ENCODE peak calls at places on chromosomes 4 and X, in five cellular contexts. One of them, this sample, is unnamed.

GRCh38 chr4:155967098-155967497 is 13.4 kb upstream of the CTSO start:
- DNase-seq in cardiac muscle cell: no peak
- DNase-seq in fibroblast of mammary gland: peak; percentile 88
- DNase-seq in AG04449: no peak
- DNase-seq in mucosa of descending colon: no peak
- DNase-seq in this sample: no peak

GRCh38 chr4:157115613-157116340 is 39.8 kb downstream of the GLRB start:
- DNase-seq in cardiac muscle cell: peak; percentile 71
- DNase-seq in fibroblast of mammary gland: peak; percentile 48
- DNase-seq in AG04449: peak; percentile 17
- DNase-seq in mucosa of descending colon: no peak
- DNase-seq in this sample: no peak

GRCh38 chr4:157265281-157265680 is 44.8 kb downstream of the GRIA2 start:
- DNase-seq in cardiac muscle cell: no peak
- DNase-seq in fibroblast of mammary gland: peak; percentile 53
- DNase-seq in AG04449: no peak
- DNase-seq in mucosa of descending colon: no peak
- DNase-seq in this sample: no peak

GRCh38 chrX:14864626-14865025 is 8.2 kb downstream of the FANCB start:
- DNase-seq in cardiac muscle cell: peak; percentile 14
- DNase-seq in fibroblast of mammary gland: peak; percentile 18
- DNase-seq in AG04449: peak; percentile 40
- DNase-seq in mucosa of descending colon: no peak
- DNase-seq in this sample: no peak

GRCh38 chrX:53479295-53479694 is 45.1 kb upstream of the HSD17B10 start:
- DNase-seq in cardiac muscle cell: no peak
- DNase-seq in fibroblast of mammary gland: no peak
- DNase-seq in AG04449: no peak
- DNase-seq in mucosa of descending colon: no peak
- DNase-seq in this sample: no peak

GRCh38 chr4:24975505-24975904 is 55.2 kb downstream of the LGI2 start:
- DNase-seq in cardiac muscle cell: no peak
- DNase-seq in fibroblast of mammary gland: no peak
- DNase-seq in AG04449: no peak
- DNase-seq in mucosa of descending colon: no peak
- DNase-seq in this sample: no peak

GRCh38 chrX:22122510-22122909 is 90.4 kb downstream of the PHEX start:
- DNase-seq in cardiac muscle cell: peak; percentile 45
- DNase-seq in fibroblast of mammary gland: peak; percentile 96
- DNase-seq in AG04449: no peak
- DNase-seq in mucosa of descending colon: no peak
- DNase-seq in this sample: no peak

GRCh38 chr4:8182858-8183725 is 16.0 kb upstream of the SH3TC1 start:
- DNase-seq in cardiac muscle cell: peak; percentile 90
- DNase-seq in fibroblast of mammary gland: peak; percentile 95
- DNase-seq in AG04449: no peak
- DNase-seq in mucosa of descending colon: peak; percentile 93
- DNase-seq in this sample: peak; percentile 90

GRCh38 chrX:74464722-74465121 is 43.4 kb downstream of the SLC16A2 start:
- DNase-seq in cardiac muscle cell: no peak
- DNase-seq in fibroblast of mammary gland: no peak
- DNase-seq in AG04449: no peak
- DNase-seq in mucosa of descending colon: no peak
- DNase-seq in this sample: no peak
- TF ChIP-seq CTCF in cardiac muscle cell: no peak
- TF ChIP-seq CTCF in fibroblast of mammary gland: no peak
- TF ChIP-seq CTCF in AG04449: no peak
- TF ChIP-seq CTCF in mucosa of descending colon: no peak
- TF ChIP-seq CTCF in this sample: no peak

GRCh38 chr4:182251116-182251515 is 7.9 kb downstream of the TENM3 start:
- DNase-seq in cardiac muscle cell: no peak
- DNase-seq in fibroblast of mammary gland: no peak
- DNase-seq in AG04449: no peak
- DNase-seq in mucosa of descending colon: no peak
- DNase-seq in this sample: no peak

GRCh38 chr4:182248295-182248694 is 5.1 kb downstream of the TENM3 start:
- DNase-seq in cardiac muscle cell: no peak
- DNase-seq in fibroblast of mammary gland: no peak
- DNase-seq in AG04449: no peak
- DNase-seq in mucosa of descending colon: no peak
- DNase-seq in this sample: no peak

GRCh38 chr4:182246401-182247205 is 3.4 kb downstream of the TENM3 start:
- DNase-seq in cardiac muscle cell: peak; percentile 39
- DNase-seq in fibroblast of mammary gland: peak; percentile 31
- DNase-seq in AG04449: no peak
- DNase-seq in mucosa of descending colon: no peak
- DNase-seq in this sample: no peak

GRCh38 chr4:182254381-182254780 is 11.2 kb downstream of the TENM3 start:
- DNase-seq in cardiac muscle cell: no peak
- DNase-seq in fibroblast of mammary gland: no peak
- DNase-seq in AG04449: no peak
- DNase-seq in mucosa of descending colon: no peak
- DNase-seq in this sample: no peak

DNA sequence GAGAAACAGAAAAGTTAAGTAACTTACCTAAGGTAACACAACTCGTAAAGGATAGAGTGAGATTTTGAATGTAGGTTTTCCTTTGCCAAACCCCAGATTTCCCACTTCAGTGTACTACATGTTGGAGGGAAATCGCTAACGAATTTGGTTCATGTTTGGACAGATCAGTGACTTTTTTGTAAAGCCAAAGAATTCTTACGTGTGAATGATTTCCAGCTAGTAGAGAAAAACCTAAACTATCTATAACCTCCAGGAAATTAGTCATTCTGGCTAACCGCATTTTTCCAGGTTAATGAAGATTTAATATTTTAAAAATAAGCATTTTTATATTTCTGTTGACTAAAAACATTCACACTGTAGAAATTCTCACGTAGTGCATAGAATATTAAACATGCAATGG is 7.2 kb downstream of the TENM3 start:
- DNase-seq in cardiac muscle cell: no peak
- DNase-seq in fibroblast of mammary gland: no peak
- DNase-seq in AG04449: no peak
- DNase-seq in mucosa of descending colon: no peak
- DNase-seq in this sample: no peak
- TF ChIP-seq CTCF in cardiac muscle cell: no peak
- TF ChIP-seq CTCF in fibroblast of mammary gland: no peak
- TF ChIP-seq CTCF in AG04449: no peak
- TF ChIP-seq CTCF in mucosa of descending colon: no peak
- TF ChIP-seq CTCF in this sample: no peak

DNA sequence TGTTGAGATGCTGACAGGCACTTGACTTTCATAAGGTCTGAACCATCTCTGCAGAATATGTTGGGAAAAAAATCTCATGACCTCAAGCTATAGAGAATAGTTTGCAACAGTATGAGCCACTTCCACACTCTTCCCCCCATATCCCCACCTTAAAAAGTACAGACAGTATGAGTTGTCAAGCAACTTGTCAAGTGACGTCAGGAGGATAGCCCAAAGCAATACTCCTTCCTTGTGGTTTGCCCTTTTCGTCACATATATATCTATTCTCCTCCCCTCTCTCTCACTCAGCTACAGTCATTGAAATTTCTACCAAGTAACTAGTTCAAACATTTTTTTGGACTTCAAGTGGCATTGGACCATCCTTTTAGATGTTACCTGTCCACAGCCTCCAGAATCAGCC is 67.7 kb downstream of the MCF2 start:
- DNase-seq in cardiac muscle cell: no peak
- DNase-seq in fibroblast of mammary gland: no peak
- DNase-seq in AG04449: no peak
- DNase-seq in mucosa of descending colon: no peak
- DNase-seq in this sample: no peak
- TF ChIP-seq CTCF in cardiac muscle cell: no peak
- TF ChIP-seq CTCF in fibroblast of mammary gland: no peak
- TF ChIP-seq CTCF in AG04449: no peak
- TF ChIP-seq CTCF in mucosa of descending colon: no peak
- TF ChIP-seq CTCF in this sample: no peak

GRCh38 chr4:12729384-12729783 is 754.8 kb downstream of the RAB28 start:
- DNase-seq in cardiac muscle cell: peak; percentile 33
- DNase-seq in fibroblast of mammary gland: peak; percentile 37
- DNase-seq in AG04449: no peak
- DNase-seq in mucosa of descending colon: no peak
- DNase-seq in this sample: no peak
- TF ChIP-seq CTCF in cardiac muscle cell: peak; percentile 36
- TF ChIP-seq CTCF in fibroblast of mammary gland: peak; percentile 42
- TF ChIP-seq CTCF in AG04449: peak; percentile 24
- TF ChIP-seq CTCF in mucosa of descending colon: no peak
- TF ChIP-seq CTCF in this sample: peak; percentile 55

GRCh38 chrX:79592259-79592658 is 225.1 kb upstream of the ITM2A start:
- DNase-seq in cardiac muscle cell: no peak
- DNase-seq in fibroblast of mammary gland: no peak
- DNase-seq in AG04449: no peak
- DNase-seq in mucosa of descending colon: no peak
- DNase-seq in this sample: no peak
- TF ChIP-seq CTCF in cardiac muscle cell: no peak
- TF ChIP-seq CTCF in fibroblast of mammary gland: peak; percentile 8
- TF ChIP-seq CTCF in AG04449: no peak
- TF ChIP-seq CTCF in mucosa of descending colon: no peak
- TF ChIP-seq CTCF in this sample: no peak

This sample was measured in heart left ventricle.